ENCODE peak calls at places on chromosome 7, in seven cellular contexts. L is cardiac muscle cell, D is SK-N-SH, H is keratinocyte, W is uterus, P is AG10803, N is GM10248. M is an unnamed sample.

GRCh38 chr7:157347217-157347904 is 10.6 kb downstream of the DNAJB6 start:
- DNase-seq in L (peak), D (no peak), H (no peak), W (peak), P (peak), N (no peak), M (peak)

GRCh38 chr7:18667466-18667865 is 171.9 kb downstream of the HDAC9 start:
- DNase-seq in L (peak), D (no peak), H (peak), W (no peak), P (peak), N (no peak), M (no peak)

GRCh38 chr7:66050990-66051424 is 24.6 kb upstream of the ASL start:
- DNase-seq in L (peak), D (no peak), H (peak), W (no peak), P (peak), N (no peak), M (no peak)

GRCh38 chr7:113197274-113197673 is 78.9 kb upstream of the SMIM30 start:
- DNase-seq in L (peak), D (no peak), H (no peak), W (no peak), P (peak), N (no peak), M (no peak)

GRCh38 chr7:85025312-85025756 is 161.5 kb downstream of the SEMA3D start:
- DNase-seq in L (peak), D (no peak), H (no peak), W (no peak), P (no peak), N (no peak), M (no peak)

GRCh38 chr7:144489504-144489903 is 86.0 kb upstream of the NOBOX start:
- DNase-seq in L (no peak), D (no peak), H (no peak), W (no peak), P (no peak), N (no peak), M (no peak)

GRCh38 chr7:114209968-114210367 is 204.6 kb upstream of the FOXP2 start:
- DNase-seq in L (no peak), D (no peak), H (no peak), W (no peak), P (no peak), N (no peak), M (no peak)

GRCh38 chr7:152664636-152665035 is 11.3 kb downstream of the XRCC2 start:
- DNase-seq in L (peak), D (no peak), H (no peak), W (no peak), P (peak), N (no peak), M (no peak)

GRCh38 chr7:22802426-22802825 is 20.2 kb downstream of the TOMM7 start:
- DNase-seq in L (no peak), D (no peak), H (no peak), W (no peak), P (no peak), N (no peak), M (no peak)

GRCh38 chr7:82615527-82615926 is 171.9 kb upstream of the CACNA2D1 start:
- DNase-seq in L (no peak), D (no peak), H (no peak), W (no peak), P (no peak), N (no peak), M (no peak)

GRCh38 chr7:116522247-116522646 is 2.6 kb upstream of the CAV1 start:
- DNase-seq in L (peak), D (no peak), H (no peak), W (no peak), P (peak), N (no peak), M (no peak)

GRCh38 chr7:156989766-156990535 is 20.5 kb downstream of the MNX1 start:
- DNase-seq in L (no peak), D (peak), H (no peak), W (no peak), P (no peak), N (no peak), M (no peak)

GRCh38 chr7:105413887-105414437 is 25.2 kb upstream of the SRPK2 start:
- DNase-seq in L (no peak), D (peak), H (no peak), W (no peak), P (no peak), N (no peak), M (no peak)

GRCh38 chr7:921581-922333 is 32.7 kb downstream of the ADAP1 start:
- DNase-seq in L (no peak), D (no peak), H (no peak), W (peak), P (no peak), N (no peak), M (no peak)

GRCh38 chr7:75537731-75538130 is 45.6 kb downstream of the SPDYE5 start:
- DNase-seq in L (no peak), D (no peak), H (no peak), W (no peak), P (no peak), N (no peak), M (no peak)

GRCh38 chr7:152949198-152949597 is 189.6 kb downstream of the ACTR3B start:
- DNase-seq in L (no peak), D (no peak), H (no peak), W (no peak), P (no peak), N (no peak), M (no peak)

GRCh38 chr7:136688601-136689000 is 179.9 kb upstream of the CHRM2 start:
- DNase-seq in L (no peak), D (no peak), H (no peak), W (no peak), P (no peak), N (no peak), M (no peak)

GRCh38 chr7:136693166-136694119 is 175.0 kb upstream of the CHRM2 start:
- DNase-seq in L (no peak), D (peak), H (no peak), W (no peak), P (no peak), N (no peak), M (no peak)

GRCh38 chr7:136692221-136692620 is 176.2 kb upstream of the CHRM2 start:
- DNase-seq in L (no peak), D (no peak), H (no peak), W (no peak), P (no peak), N (no peak), M (no peak)

GRCh38 chr7:136685506-136685905 is 182.9 kb upstream of the CHRM2 start:
- DNase-seq in L (no peak), D (peak), H (no peak), W (no peak), P (no peak), N (no peak), M (no peak)

DNA sequence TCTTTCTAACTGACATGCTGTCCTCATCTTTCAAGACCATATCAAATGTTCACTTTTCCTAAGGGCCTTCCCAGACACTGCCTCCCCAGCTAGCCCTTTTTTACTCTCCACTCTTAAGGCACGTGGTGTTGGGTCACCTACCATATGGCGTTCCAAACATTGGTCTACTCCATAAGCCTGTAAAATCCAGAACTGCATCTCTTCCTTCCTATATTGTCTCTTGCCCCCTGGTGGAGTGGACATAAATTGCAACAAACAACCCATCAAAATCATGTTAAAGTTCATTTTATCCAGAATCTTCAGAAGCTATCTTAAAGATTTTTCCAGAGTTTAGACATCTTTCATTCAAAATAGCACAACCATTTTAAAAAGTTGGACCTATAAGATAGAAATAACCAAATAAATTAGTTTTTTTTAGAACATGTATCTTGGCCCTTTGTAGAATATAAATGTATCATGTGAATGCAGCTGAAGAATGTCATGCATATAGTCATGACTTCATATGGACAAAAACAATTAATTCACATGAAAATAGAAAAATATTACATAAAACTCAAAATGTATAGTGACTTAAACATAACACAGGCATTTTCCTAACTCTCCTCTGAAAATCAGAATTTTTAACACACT is 180.6 kb upstream of the CHRM2 start:
- DNase-seq in L (peak), D (peak), H (no peak), W (no peak), P (peak), N (peak), M (no peak)
- TF ChIP-seq CTCF in L (peak), D (peak), H (peak), W (no peak), P (peak), N (peak), M (peak)

GRCh38 chr7:73427902-73428696 is 5.5 kb upstream of the FZD9 start:
- DNase-seq in L (no peak), D (peak), H (no peak), W (no peak), P (no peak), N (no peak), M (no peak)
- TF ChIP-seq CTCF in L (no peak), D (no peak), H (no peak), W (no peak), P (no peak), N (no peak), M (no peak)

DNA sequence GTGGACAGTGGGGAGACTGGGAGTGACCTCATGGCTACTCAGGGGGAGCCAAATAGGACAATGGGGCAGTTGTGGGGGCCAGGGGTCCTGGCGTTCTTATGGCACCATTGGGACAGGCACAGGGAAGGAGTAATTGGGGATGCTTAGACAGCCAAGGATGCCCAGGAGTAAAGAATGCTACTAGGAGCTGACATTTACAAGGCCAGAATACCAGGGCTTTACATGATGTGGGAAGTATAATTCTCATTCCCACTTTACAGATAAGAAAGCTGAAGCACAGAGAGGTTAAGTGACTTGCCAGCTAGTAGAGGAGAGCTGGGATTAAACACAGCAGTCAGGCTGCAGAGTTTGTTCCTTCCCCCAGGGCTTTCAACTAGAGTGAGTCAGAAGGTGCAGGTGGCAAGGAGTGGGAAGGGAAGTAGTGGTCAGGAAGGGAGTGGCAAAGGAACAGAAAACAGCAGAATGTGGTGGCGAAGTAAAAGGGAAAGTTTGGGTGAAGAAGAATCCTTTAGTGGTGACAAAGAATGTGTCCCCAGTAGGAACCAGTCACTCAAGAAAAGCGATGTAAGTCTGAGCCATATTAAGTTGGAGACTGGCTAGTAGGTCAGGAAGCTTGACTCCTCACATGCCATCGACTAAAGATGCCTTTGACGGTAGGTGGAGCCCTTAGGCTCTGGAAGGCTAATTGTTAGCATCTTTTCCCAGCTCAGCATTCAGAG is 32.8 kb downstream of the CPVL start:
- DNase-seq in L (peak), D (no peak), H (peak), W (no peak), P (peak), N (no peak), M (no peak)
- TF ChIP-seq CTCF in L (peak), D (peak), H (peak), W (no peak), P (peak), N (peak), M (no peak)

GRCh38 chr7:32039000-32039756 is 31.0 kb downstream of the PDE1C start:
- DNase-seq in L (no peak), D (no peak), H (no peak), W (no peak), P (no peak), N (no peak), M (no peak)
- TF ChIP-seq CTCF in L (no peak), D (peak), H (no peak), W (no peak), P (no peak), N (no peak), M (no peak)

DNA sequence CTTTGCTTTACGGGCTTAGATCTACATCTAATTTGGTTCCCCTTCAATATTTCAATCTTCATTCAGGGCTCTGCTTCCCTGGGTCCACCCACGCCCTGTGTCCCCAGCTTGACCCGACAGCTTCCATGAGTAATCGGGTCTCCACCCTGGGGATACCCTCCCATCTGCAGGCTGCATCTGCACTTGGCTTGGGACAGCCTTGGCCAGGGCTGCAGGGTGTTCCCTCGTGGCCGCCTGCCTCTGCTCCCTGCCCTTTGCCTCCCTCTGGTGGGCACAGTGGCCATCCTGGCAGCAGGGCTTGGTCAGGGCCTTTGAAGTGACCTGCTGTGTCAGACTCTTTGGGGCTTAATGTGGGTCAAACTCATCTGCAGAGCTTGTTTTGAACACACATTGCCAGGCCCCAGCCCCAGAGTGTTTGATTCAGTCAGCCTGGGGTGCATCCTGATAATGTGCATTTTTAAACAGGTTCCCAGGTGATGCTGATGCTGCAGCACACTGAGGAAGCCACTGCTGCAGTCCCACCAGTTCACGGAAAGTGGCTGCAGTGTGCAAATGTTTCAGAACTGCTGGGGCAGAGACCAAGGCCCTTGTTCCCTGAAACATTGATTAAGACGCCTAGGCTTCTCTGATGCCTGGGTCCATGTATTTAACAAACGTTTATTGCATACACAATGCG is 80.7 kb upstream of the SEC61G start:
- DNase-seq in L (peak), D (peak), H (no peak), W (peak), P (peak), N (no peak), M (peak)
- TF ChIP-seq CTCF in L (peak), D (peak), H (peak), W (no peak), P (peak), N (peak), M (peak)